ENCODE peak calls at places on chromosomes 4 and X, in six cellular contexts. Z is fibroblast of lung; Y is CD8-positive, alpha-beta memory T cell; N is breast epithelium; X is heart left ventricle; C is GM23248. R is an unnamed sample.

GRCh38 chr4:125501661-125502060 is 186.9 kb downstream of the FAT4 start:
- DNase-seq in Z (no peak), Y (no peak), N (no peak), X (no peak), C (no peak), R (no peak)

GRCh38 chr4:98728433-98728832 is 70.0 kb upstream of the TSPAN5 start:
- DNase-seq in Z (peak), Y (no peak), N (no peak), X (no peak), C (peak), R (no peak)

GRCh38 chr4:176238157-176238608 is 30.8 kb downstream of the ASB5 start:
- DNase-seq in Z (peak), Y (no peak), N (no peak), X (no peak), C (peak), R (no peak)

GRCh38 chrX:34813618-34814017 is 129.0 kb upstream of the FAM47B start:
- DNase-seq in Z (peak), Y (no peak), N (no peak), X (no peak), C (peak), R (no peak)

GRCh38 chr4:55424791-55425190 is 29.0 kb downstream of the TMEM165 start:
- DNase-seq in Z (no peak), Y (no peak), N (no peak), X (no peak), C (peak), R (no peak)

GRCh38 chrX:118216488-118216887 is 99.9 kb upstream of the KLHL13 start:
- DNase-seq in Z (no peak), Y (no peak), N (no peak), X (no peak), C (no peak), R (no peak)

GRCh38 chr4:42570221-42570620 is 86.7 kb downstream of the ATP8A1 start:
- DNase-seq in Z (no peak), Y (no peak), N (peak), X (peak), C (no peak), R (peak)

GRCh38 chr4:13445841-13446790 is 38.0 kb downstream of the RAB28 start:
- DNase-seq in Z (no peak), Y (no peak), N (no peak), X (no peak), C (no peak), R (peak)

GRCh38 chrX:36867143-36867542 is 141.0 kb upstream of the FAM47C start:
- DNase-seq in Z (peak), Y (no peak), N (no peak), X (no peak), C (peak), R (no peak)

GRCh38 chrX:13376857-13377441 is 57.1 kb upstream of the ATXN3L start:
- DNase-seq in Z (peak), Y (no peak), N (no peak), X (peak), C (peak), R (peak)

GRCh38 chrX:48697182-48697727 is 721 bp downstream of the SUV39H1 start:
- DNase-seq in Z (no peak), Y (no peak), N (no peak), X (no peak), C (no peak), R (no peak)

GRCh38 chr4:106365613-106366012 is 3.0 kb downstream of the GIMD1 start:
- DNase-seq in Z (peak), Y (no peak), N (no peak), X (no peak), C (peak), R (no peak)

GRCh38 chr4:30952526-30953219 is 232.5 kb downstream of the PCDH7 start:
- DNase-seq in Z (no peak), Y (no peak), N (no peak), X (no peak), C (no peak), R (no peak)

DNA sequence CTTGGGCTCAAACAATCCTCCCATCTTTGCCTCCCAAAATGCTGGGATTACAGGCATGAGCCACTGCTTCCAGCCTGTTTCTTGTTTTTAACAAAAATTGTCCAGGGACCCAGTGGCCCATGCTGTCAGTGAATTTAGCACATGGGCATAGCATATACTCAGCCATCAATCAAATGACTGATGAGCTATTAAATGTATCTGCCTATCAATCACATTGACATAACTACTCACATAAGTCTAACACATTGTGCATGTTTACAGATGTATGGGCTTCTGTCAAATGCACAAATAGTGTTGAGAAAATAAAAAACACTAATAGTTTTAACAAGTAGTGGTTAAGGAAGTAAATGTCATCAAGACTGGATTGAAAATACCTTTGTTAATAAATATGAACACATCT is 249.4 kb downstream of the COX18 start:
- DNase-seq in Z (no peak), Y (no peak), N (no peak), X (no peak), C (no peak), R (no peak)
- H3K27ac ChIP-seq in Z (no peak), Y (no peak), N (no peak), X (no peak), C (no peak), R (no peak)

GRCh38 chrX:40144576-40144975 is 46.8 kb upstream of the BCOR start:
- DNase-seq in Z (no peak), Y (no peak), N (no peak), X (no peak), C (no peak), R (no peak)
- H3K4me3 ChIP-seq in Z (no peak), Y (no peak), N (peak), X (no peak), C (peak), R (no peak)

DNA sequence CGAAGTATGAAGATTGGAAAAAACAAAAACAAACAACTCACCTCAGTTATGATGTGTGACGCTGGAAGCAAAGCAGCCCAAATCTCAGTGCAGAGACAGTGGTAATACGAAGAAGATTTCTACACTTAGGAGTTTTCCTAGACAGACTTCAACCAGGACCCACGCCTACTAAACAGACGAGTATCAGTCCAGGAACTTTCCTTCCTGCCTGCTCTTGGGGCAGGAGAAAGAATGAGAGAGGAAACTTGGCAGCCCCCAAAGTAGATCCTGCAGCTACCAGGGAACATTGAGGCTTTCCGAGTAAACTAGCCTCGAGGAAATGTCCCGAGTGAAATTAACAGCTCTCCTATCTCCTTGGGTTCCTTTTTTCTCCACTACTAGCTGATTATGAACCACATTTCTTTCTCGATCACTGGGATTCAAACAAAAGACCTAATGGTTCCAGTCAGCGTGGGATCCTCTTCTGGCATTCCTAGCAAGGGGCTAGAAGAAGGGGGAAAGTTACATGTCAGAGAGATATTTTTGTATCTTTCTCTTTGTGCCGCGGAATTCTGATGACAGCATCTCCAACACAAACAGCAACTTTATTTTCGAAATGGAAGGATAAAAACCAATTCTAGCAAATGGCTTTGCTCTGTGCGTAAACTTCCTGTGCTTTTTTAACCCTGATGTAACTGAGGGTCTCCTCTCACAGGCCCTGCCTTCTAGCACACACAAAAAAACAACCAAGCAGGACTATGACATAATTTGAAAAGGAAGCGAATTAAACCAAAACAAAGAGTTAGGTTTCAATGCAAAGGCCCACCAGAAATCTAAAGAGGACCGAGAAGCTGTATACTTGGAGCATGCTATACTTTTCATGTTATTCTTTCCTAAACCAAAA is 53.2 kb downstream of the PPM1K start:
- DNase-seq in Z (peak), Y (no peak), N (no peak), X (no peak), C (peak), R (no peak)
- H3K27ac ChIP-seq in Z (peak), Y (no peak), N (peak), X (peak), C (peak), R (peak)

DNA sequence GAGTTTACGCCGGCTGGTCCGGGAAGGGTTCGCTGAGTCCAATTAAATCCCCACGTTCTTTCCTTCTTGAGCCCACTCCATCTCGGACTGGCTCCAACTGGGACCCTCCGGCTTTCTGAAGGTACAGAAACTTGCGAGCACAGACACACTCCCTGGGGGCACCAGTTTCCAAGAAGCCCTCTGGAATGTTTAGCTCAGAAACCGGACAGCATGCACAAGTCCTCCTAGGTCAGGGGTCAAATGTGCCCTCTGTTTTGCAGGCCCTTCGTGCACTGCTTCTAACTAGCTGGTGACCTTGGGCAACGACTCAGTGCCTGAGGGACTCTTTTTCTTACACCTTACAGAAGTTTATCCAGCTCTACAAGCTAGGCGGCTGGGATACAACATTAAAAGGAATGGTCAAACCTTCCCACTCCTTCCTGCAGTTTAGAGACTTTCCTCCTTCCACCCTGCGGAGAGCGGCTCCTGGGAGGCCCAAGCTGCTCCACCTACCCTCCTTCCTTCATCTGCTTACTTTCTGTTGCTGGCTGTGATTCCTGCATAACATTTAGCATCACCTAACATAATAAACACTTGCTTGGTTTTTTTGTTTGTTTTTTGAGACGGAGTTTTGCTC is 275.5 kb downstream of the BCOR start:
- DNase-seq in Z (no peak), Y (no peak), N (no peak), X (no peak), C (no peak), R (no peak)
- H3K4me3 ChIP-seq in Z (no peak), Y (no peak), N (no peak), X (no peak), C (no peak), R (no peak)

GRCh38 chrX:129086802-129087201 is 436.5 kb downstream of the SMARCA1 start:
- DNase-seq in Z (no peak), Y (no peak), N (no peak), X (no peak), C (no peak), R (no peak)

DNA sequence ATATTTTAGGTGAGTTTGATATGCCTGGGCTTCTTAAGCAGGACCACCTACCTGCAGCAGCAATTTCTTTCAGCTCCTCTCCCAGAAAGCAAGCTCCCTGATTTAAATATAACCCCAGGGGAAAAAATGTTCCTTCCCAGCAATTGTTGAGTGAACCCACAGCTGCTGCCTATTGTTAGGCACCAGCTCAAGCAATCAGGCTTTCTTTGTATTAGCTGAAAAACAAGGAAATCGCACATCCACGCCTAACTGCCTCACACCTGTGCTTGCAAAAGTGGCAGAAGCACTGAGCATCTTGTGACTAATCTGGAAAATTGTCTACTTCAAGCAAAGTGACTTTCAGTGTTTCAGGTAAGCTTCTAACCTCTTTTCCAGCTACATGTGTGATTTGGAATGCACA is 432.2 kb downstream of the SMARCA1 start:
- DNase-seq in Z (no peak), Y (no peak), N (no peak), X (no peak), C (no peak), R (no peak)
- H3K27ac ChIP-seq in Z (no peak), Y (no peak), N (no peak), X (no peak), C (no peak), R (no peak)

GRCh38 chr4:110634320-110635154 is 11.7 kb upstream of the PITX2 start:
- DNase-seq in Z (no peak), Y (no peak), N (no peak), X (no peak), C (no peak), R (no peak)

GRCh38 chr4:110637408-110638131 is 14.7 kb upstream of the PITX2 start:
- DNase-seq in Z (no peak), Y (no peak), N (no peak), X (no peak), C (peak), R (no peak)

GRCh38 chr4:110635155-110635479 is 12.2 kb upstream of the PITX2 start:
- DNase-seq in Z (no peak), Y (no peak), N (no peak), X (no peak), C (no peak), R (no peak)

GRCh38 chr4:110636677-110637407 is 14.0 kb upstream of the PITX2 start:
- DNase-seq in Z (no peak), Y (no peak), N (no peak), X (no peak), C (peak), R (peak)

DNA sequence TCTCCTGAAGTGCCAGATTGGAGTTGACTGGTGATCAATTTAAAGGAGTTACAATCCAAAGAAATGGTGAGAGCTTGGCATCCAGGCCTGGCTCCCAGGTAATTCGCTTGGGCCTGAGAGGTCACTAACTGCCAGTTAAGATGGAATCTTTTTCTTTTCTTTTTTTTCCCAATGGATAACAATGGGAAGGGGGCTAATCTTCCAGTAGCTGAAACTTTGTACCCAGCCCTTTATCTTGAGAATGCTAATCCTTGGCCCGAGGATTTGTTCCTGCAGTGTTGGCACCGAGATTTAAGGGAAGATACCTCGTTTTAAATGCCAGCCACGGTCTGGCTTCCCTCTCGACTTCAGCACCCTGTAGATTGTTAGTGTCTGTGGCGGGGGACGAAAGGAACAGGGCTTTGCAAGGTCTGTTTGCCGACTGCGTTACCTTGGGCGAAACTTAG is 13.4 kb upstream of the PITX2 start:
- DNase-seq in Z (no peak), Y (no peak), N (no peak), X (no peak), C (no peak), R (no peak)
- H3K4me3 ChIP-seq in Z (peak), Y (no peak), N (peak), X (no peak), C (peak), R (no peak)

GRCh38 chr4:184279496-184280082 is 61.9 kb upstream of the ENPP6 start:
- DNase-seq in Z (no peak), Y (no peak), N (no peak), X (no peak), C (no peak), R (no peak)
- H3K27ac ChIP-seq in Z (no peak), Y (no peak), N (no peak), X (no peak), C (no peak), R (no peak)

DNA sequence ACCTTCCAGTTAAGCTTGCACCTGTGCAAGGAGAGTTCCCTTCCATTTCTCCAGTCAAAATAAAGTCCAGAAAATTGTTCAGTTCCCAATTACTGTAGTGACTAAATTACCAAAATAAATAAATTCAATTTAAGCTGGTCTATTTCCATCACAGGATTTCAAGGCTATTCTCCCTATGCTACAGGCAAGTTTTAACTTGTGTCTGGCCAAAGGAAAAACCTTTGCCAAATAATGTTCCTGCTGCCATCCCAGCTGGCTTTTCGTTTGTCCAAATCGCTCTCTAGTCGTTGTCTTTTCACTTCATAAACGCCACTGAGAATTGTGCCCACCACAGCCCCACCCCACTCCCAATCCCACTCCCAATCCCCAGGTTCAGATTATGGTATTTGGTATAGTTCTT is 2.4 kb downstream of the KCTD8 start:
- DNase-seq in Z (peak), Y (no peak), N (no peak), X (no peak), C (no peak), R (no peak)
- H3K4me3 ChIP-seq in Z (peak), Y (no peak), N (peak), X (no peak), C (no peak), R (no peak)

GRCh38 chr4:73405138-73405537 is 1.1 kb downstream of the ALB start:
- DNase-seq in Z (no peak), Y (no peak), N (no peak), X (no peak), C (no peak), R (no peak)
- H3K27ac ChIP-seq in Z (no peak), Y (no peak), N (no peak), X (no peak), C (no peak), R (no peak)

R was measured in aorta.